ENCODE peak calls at places on chromosomes 4 and X, in nine cellular contexts. W is foreskin fibroblast; J is astrocyte of the cerebellum; B is HCT116; R is A549; H is osteocyte; O is H1; Q is CD4-positive, alpha-beta T cell; Y is ovary. K is an unnamed sample.

GRCh38 chr4:82372502-82372873 is 1.3 kb downstream of the HNRNPD start:
- DNase-seq in W (no peak), J (no peak), B (no peak), R (no peak), H (no peak), O (no peak), Q (peak), Y (peak), K (peak)

GRCh38 chrX:150018931-150019331 is 80.6 kb upstream of the EOLA2 start:
- DNase-seq in W (no peak), J (no peak), B (no peak), R (no peak), H (no peak), O (no peak), Q (no peak), Y (no peak), K (no peak)

GRCh38 chrX:40149286-40150175 is 51.8 kb upstream of the BCOR start:
- DNase-seq in W (no peak), J (no peak), B (no peak), R (no peak), H (no peak), O (no peak), Q (no peak), Y (no peak), K (no peak)

GRCh38 chr4:77025643-77026321 is 50.0 kb downstream of the CCNI start:
- DNase-seq in W (no peak), J (no peak), B (no peak), R (no peak), H (no peak), O (no peak), Q (no peak), Y (no peak), K (no peak)

GRCh38 chrX:44462851-44463250 is 79.8 kb downstream of the FUNDC1 start:
- DNase-seq in W (peak), J (no peak), B (no peak), R (no peak), H (no peak), O (no peak), Q (no peak), Y (no peak), K (no peak)

GRCh38 chr4:16082424-16083216 is 1.2 kb downstream of the PROM1 start:
- DNase-seq in W (no peak), J (no peak), B (no peak), R (peak), H (no peak), O (peak), Q (no peak), Y (no peak), K (no peak)

GRCh38 chr4:140071806-140072205 is 82.2 kb downstream of the MAML3 start:
- DNase-seq in W (peak), J (peak), B (no peak), R (no peak), H (no peak), O (no peak), Q (peak), Y (no peak), K (no peak)

GRCh38 chrX:51614353-51614752 is 4.4 kb downstream of the CENPVL3 start:
- DNase-seq in W (peak), J (peak), B (peak), R (peak), H (no peak), O (no peak), Q (no peak), Y (no peak), K (no peak)

GRCh38 chr4:102453827-102454226 is 47.3 kb upstream of the NFKB1 start:
- DNase-seq in W (no peak), J (no peak), B (no peak), R (no peak), H (no peak), O (no peak), Q (no peak), Y (no peak), K (no peak)

GRCh38 chrX:43349363-43349762 is 306.7 kb upstream of the MAOA start:
- DNase-seq in W (no peak), J (no peak), B (peak), R (peak), H (no peak), O (no peak), Q (peak), Y (no peak), K (no peak)

GRCh38 chrX:112868586-112868985 is 28.0 kb upstream of the AMOT start:
- DNase-seq in W (no peak), J (no peak), B (no peak), R (no peak), H (no peak), O (no peak), Q (no peak), Y (no peak), K (no peak)

GRCh38 chrX:96211953-96212352 is 472.7 kb upstream of the DIAPH2 start:
- DNase-seq in W (no peak), J (no peak), B (no peak), R (no peak), H (no peak), O (no peak), Q (no peak), Y (no peak), K (no peak)

GRCh38 chr4:57085278-57085677 is 24.9 kb downstream of the IGFBP7 start:
- DNase-seq in W (no peak), J (no peak), B (no peak), R (no peak), H (no peak), O (no peak), Q (no peak), Y (no peak), K (no peak)

DNA sequence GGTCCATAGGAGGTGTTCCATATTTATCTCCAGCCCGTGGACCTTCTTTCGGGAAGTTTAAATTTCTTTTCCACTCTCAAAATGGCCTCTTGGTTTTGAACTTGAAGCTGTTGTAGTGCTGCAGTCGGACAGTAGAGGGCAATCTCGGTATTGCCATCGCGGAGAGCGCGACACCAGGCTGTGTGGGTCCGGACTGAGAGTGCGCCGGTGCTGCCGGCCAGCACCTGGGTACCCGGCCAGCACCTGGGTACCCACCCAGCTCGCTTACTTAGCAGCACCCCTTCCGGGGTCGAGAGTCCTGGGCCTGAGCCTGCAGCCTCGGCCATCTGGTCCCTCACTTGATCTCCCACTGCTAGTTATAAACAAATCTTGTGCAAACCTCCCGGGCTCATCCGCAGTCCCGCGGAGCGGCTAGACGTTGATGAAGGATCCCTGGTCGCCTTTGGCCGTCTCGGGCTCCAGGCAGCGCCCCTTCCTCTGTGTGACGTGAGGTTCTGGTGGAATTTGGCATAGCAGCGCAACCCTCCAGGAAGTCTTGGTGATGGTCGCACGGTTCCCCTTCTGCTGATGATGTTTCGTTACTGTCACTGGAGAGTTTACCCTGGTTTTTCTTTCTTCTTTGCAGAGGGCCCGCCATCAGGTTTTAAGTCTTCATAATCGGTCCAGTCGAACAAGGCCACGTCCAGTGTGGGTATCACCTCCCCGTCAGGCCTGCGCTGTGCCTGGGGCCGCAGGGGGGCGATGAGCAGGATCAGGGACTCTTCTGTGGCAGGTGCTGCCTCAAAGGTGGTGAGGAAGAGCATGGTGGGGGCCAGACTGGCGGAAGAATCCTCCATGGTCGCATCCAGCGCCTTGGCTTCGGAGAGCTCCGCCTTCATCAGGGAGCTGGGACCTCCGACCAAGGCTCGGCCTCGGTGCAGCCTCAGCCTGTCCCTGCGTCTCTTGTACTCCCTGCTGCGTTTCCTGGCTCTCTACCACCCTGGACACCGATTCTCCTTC is 17.8 kb downstream of the FAM9A start:
- DNase-seq in W (no peak), J (no peak), B (no peak), R (peak), H (no peak), O (peak), Q (peak), Y (no peak), K (no peak)
- TF ChIP-seq CTCF in W (peak), J (peak), B (no peak), R (peak), H (peak), O (peak), Q (peak), Y (no peak), K (no peak)

DNA sequence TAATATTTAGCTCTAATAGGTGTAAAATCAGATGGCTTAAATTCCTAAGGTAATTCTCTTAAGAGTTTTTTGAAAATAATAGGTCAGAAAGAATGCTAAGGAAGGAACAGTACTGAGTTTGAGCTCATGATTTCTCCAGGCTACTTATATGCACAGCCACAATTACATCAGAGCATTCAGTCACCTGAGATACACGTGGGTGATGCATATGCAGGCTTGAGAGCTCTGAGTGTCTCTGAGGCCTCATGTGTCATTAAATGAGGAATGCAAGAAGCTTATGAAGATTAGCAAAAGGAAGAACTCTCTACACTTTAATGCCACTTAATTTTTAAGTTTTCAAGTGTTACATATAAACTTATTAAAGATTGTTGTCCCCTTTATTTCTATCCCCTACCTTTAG is 124.0 kb upstream of the STIM2 start:
- DNase-seq in W (no peak), J (no peak), B (no peak), R (no peak), H (no peak), O (no peak), Q (no peak), Y (no peak), K (no peak)
- TF ChIP-seq CTCF in W (no peak), J (no peak), B (no peak), R (no peak), H (no peak), O (no peak), Q (no peak), Y (no peak), K (no peak)

DNA sequence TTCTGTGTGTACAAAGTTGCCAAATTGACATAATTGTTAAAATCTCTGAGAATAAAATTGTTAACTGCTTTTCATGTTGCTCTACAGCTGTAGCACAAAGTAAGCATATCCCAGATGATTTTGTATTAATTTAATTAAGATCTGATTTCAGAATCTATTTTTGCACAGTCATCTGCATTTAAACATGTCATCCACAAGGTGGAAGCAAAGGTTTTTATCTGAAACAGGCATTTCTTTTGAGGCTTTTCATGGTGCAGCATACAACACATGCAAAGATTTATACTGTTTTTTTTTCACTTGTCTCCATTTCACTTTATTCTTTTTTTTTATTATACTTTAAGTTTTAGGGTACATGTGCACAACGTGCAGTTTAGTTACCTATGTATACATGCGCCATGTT is 51.2 kb downstream of the GC start:
- DNase-seq in W (no peak), J (peak), B (no peak), R (peak), H (no peak), O (no peak), Q (no peak), Y (no peak), K (no peak)
- TF ChIP-seq CTCF in W (peak), J (peak), B (peak), R (peak), H (peak), O (no peak), Q (no peak), Y (no peak), K (no peak)

DNA sequence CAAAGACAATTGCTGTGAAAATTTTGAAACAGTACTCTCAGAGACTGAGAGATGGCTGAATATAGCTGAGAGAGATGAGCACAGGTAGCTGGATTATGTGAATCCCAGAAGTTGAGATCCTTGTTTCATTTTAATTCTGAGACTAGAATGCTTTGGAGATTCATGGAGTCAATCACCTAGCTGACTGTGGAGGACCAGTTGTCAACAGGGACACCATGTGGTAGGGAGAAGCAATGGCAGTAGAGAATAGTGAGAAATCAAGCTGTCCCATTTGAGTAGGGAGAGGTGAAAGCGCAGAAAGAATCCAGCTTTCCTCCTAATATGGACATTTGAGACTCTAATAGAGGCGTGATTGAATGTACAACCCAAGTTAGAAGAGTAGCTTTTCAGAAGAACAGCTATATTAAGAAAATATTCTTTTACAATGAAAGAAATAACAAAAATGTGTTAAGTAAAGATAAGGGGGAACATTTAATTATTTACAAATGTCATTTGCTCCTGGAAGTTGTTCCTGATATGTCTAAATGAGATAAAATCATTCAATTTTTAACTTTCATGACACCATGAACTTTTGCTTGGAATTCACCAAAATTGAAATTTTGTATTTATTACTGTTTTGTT is 30.3 kb upstream of the GLRB start:
- DNase-seq in W (peak), J (peak), B (peak), R (peak), H (no peak), O (no peak), Q (no peak), Y (peak), K (no peak)
- TF ChIP-seq CTCF in W (peak), J (peak), B (peak), R (peak), H (peak), O (peak), Q (no peak), Y (peak), K (peak)

GRCh38 chrX:131752493-131753198 is 208.8 kb downstream of the OR13H1 start:
- DNase-seq in W (no peak), J (peak), B (no peak), R (no peak), H (peak), O (no peak), Q (peak), Y (peak), K (peak)
- TF ChIP-seq CTCF in W (no peak), J (peak), B (no peak), R (peak), H (no peak), O (no peak), Q (no peak), Y (no peak), K (no peak)